ENCODE peak calls at places on chromosomes 11 and 22, in six cellular contexts. Y is H1, H is IMR-90, X is neuronal stem cell, I is H9, B is trophoblast cell. U is an unnamed sample.

GRCh38 chr11:73439002-73439843 is 63.0 kb downstream of the RELT start:
- DNase-seq in X (no peak), B (no peak), Y (no peak), H (peak), I (no peak), U (no peak)

GRCh38 chr11:77407613-77408012 is 66.3 kb downstream of the PAK1 start:
- DNase-seq in X (no peak), H (peak), I (no peak), B (no peak), Y (no peak), U (peak)

GRCh38 chr11:87926250-87926970 is 248.8 kb downstream of the RAB38 start:
- DNase-seq in B (no peak), I (peak), H (peak), X (no peak), Y (peak), U (peak)

GRCh38 chr11:3375552-3375951 is 3.4 kb downstream of the ZNF195 start:
- DNase-seq in Y (no peak), X (no peak), B (no peak), H (no peak), I (no peak), U (no peak)

GRCh38 chr11:58900479-58901420 is 38.5 kb upstream of the GLYATL1 start:
- DNase-seq in I (peak), H (peak), B (peak), Y (peak), X (peak), U (peak)

GRCh38 chr22:50626314-50626855 is 1.6 kb downstream of the ARSA start:
- DNase-seq in B (no peak), X (no peak), I (peak), H (no peak), Y (no peak), U (no peak)

GRCh38 chr11:119571311-119571710 is 148.3 kb upstream of the THY1 start:
- DNase-seq in B (no peak), H (no peak), Y (no peak), X (no peak), I (peak), U (peak)

GRCh38 chr11:20762112-20762511 is 92.7 kb downstream of the NELL1 start:
- DNase-seq in X (no peak), B (no peak), I (no peak), H (no peak), Y (no peak), U (no peak)

GRCh38 chr11:118996926-118997626 is 862 bp upstream of the CENATAC start:
- DNase-seq in I (peak), H (peak), B (no peak), Y (no peak), X (no peak), U (peak)

GRCh38 chr11:116278076-116278475 is 494.7 kb downstream of the BUD13 start:
- DNase-seq in I (no peak), H (no peak), B (no peak), X (no peak), Y (no peak), U (no peak)

GRCh38 chr11:13776134-13776815 is 107.8 kb downstream of the FAR1 start:
- DNase-seq in I (peak), Y (no peak), H (no peak), X (no peak), B (no peak), U (no peak)

GRCh38 chr11:123187670-123188507 is 7.2 kb downstream of the CLMP start:
- DNase-seq in H (peak), I (no peak), Y (no peak), X (no peak), B (no peak), U (peak)

GRCh38 chr11:128021304-128022006 is 565.9 kb downstream of the ETS1 start:
- DNase-seq in Y (peak), I (peak), H (no peak), X (peak), B (no peak), U (no peak)

GRCh38 chr22:42641801-42642413 is 1.5 kb upstream of the ATP5MGL start:
- DNase-seq in X (no peak), I (no peak), B (no peak), H (no peak), Y (no peak), U (peak)

GRCh38 chr11:128246364-128247234 is 340.8 kb downstream of the ETS1 start:
- DNase-seq in X (no peak), B (no peak), I (no peak), Y (no peak), H (peak), U (peak)

GRCh38 chr22:38700271-38700788 is 413 bp downstream of the JOSD1 start:
- DNase-seq in X (no peak), I (no peak), B (peak), Y (no peak), H (no peak), U (peak)

GRCh38 chr11:128890543-128891409 is at the start of gene KCNJ5:
- DNase-seq in H (no peak), X (no peak), Y (no peak), B (no peak), I (peak), U (peak)

GRCh38 chr11:61960532-61960931 is 6.9 kb downstream of the FTH1 start:
- DNase-seq in Y (no peak), B (no peak), I (no peak), X (no peak), H (no peak), U (no peak)

GRCh38 chr11:14584595-14584994 is 59.0 kb upstream of the PDE3B start:
- DNase-seq in Y (no peak), I (no peak), B (peak), X (no peak), H (no peak), U (no peak)

GRCh38 chr11:82683029-82683428 is 50.6 kb downstream of the FAM181B start:
- DNase-seq in B (no peak), X (no peak), H (no peak), Y (no peak), I (peak), U (no peak)

GRCh38 chr11:72080326-72081183 is at the start of the genes LRRC51 and NUMA1:
- DNase-seq in X (peak), Y (peak), B (peak), H (peak), I (peak), U (peak)

GRCh38 chr22:30902496-30903357 is 65.8 kb downstream of the MORC2 start:
- DNase-seq in I (no peak), H (no peak), X (no peak), Y (no peak), B (no peak), U (no peak)

GRCh38 chr22:30636226-30637077 is 871 bp downstream of the SLC35E4 start:
- DNase-seq in H (no peak), Y (no peak), B (no peak), I (peak), X (no peak), U (peak)

GRCh38 chr11:18798941-18799469 is 7.4 kb upstream of the PTPN5 start:
- DNase-seq in H (no peak), X (no peak), I (no peak), Y (no peak), B (no peak), U (no peak)

GRCh38 chr22:27541831-27542230 is 259.7 kb downstream of the MN1 start:
- DNase-seq in B (no peak), Y (no peak), H (no peak), X (no peak), I (no peak), U (no peak)

DNA sequence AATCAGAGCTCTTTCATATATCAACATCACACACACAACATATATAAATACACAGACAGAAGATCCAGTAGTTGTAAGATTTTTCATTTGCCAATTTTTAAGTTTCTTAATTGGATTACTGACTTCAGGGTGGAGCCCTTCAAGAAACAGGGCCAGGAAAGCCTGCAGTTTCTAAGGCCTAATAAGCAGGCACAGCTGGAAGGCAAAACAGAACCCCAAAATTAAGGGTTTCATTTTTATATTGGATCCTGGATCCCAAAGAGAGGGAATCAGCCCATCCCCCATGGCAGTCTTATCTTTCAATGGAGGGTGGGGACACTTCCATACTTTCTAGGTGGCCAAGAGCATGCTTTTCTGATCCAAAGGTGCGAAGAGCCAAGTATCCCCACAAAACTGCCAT is 4.7 kb upstream of the C1QTNF6 start:
- DNase-seq in Y (no peak), X (no peak), B (no peak), I (no peak), H (no peak), U (no peak)
- H3K27ac ChIP-seq in Y (no peak), X (no peak), B (peak), I (no peak), H (no peak), U (no peak)

GRCh38 chr22:47423266-47423665 is 660.8 kb downstream of the TBC1D22A start:
- DNase-seq in X (no peak), H (no peak), Y (no peak), I (no peak), B (no peak), U (no peak)
- H3K14ac ChIP-seq in X (no peak), H (no peak), Y (no peak), I (no peak), B (no peak), U (no peak)

GRCh38 chr11:134678152-134678551 is 266.1 kb upstream of the B3GAT1 start:
- DNase-seq in X (no peak), B (no peak), H (no peak), I (no peak), Y (no peak), U (no peak)

GRCh38 chr11:134677338-134677948 is 265.4 kb upstream of the B3GAT1 start:
- DNase-seq in X (no peak), I (no peak), Y (no peak), H (no peak), B (no peak), U (no peak)

GRCh38 chr11:134675983-134676382 is 263.9 kb upstream of the B3GAT1 start:
- DNase-seq in I (no peak), H (no peak), B (no peak), Y (no peak), X (no peak), U (no peak)

GRCh38 chr11:134676516-134677287 is 264.7 kb upstream of the B3GAT1 start:
- DNase-seq in I (no peak), H (no peak), X (no peak), B (no peak), Y (no peak), U (no peak)

DNA sequence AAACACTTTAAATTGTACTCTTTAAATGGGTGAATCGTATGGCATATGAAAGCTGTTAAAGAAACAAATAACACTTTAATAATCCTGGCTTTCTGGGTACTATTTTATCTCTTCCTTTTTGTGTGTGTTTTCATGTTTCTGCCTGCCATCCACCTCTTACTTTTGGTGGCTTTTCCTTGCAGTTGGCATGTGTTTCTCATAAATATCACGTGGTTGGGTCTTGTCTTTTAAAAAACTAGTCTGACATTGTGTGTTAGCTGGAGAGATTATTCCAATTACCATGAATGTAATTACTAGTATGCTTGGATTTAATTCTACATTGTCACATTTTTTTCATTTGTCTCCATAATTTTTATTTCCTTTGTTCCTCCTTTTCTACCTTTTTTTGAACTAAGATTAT is 262.9 kb upstream of the B3GAT1 start:
- DNase-seq in X (no peak), B (no peak), H (no peak), I (no peak), Y (no peak), U (no peak)
- H3K4ac ChIP-seq in X (no peak), B (no peak), H (no peak), I (no peak), Y (no peak), U (no peak)

DNA sequence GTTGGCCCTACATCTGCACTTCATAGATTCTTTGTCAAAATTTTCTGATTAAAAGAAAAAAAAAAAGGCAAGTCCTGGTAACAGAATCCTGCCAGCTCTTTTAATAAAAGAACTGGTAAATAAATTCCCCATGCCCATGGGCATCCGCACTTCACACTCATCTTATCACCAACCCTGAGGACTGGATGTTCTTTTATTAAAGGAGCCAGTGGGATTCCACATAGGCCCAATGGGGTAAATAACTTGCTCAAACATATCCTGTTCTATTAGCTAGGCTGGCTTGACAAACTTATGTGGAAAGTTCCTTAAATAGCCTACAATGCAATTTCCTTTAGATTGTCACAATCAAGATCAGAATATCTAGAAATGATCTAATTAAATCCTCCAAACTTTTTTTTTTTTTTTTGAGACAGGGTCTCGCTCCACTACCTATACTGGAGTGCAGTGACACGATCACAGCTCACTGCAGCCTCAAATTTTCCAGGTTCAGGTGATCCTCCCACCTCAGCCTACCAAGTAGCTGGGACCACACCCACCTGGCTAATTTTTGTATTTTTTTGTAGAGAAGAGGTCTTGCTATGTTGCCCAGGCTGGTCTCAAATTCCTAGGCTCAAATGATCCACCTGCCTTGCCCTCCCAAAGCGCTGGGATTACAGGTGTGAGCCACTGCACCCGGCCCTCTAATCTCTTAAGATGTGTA is 380.9 kb downstream of the LARGE1 start:
- DNase-seq in H (no peak), X (no peak), I (no peak), B (no peak), Y (no peak), U (no peak)
- H3K27ac ChIP-seq in H (no peak), X (no peak), I (no peak), B (no peak), Y (no peak), U (peak)

DNA sequence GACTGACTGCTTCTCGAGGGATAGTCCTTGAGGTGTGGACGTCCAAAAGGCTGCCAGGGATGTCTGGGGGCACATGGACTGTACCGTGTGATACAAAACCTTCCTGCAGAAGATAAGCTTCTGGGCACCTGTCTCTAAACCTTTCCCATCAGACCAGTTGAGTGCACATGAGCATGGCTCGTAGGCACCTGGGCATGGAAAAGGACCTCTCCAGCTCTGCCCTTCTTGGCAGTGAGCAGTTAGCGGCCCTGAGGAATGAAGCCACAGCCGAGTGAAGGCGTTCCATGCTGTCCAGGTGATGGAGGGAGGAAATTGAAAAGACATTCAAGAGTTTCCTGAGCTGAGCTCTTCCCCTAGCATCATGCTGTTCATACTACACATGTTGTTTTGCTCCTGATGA is 138.8 kb downstream of the KIRREL3 start:
- DNase-seq in H (no peak), X (no peak), I (no peak), B (no peak), Y (no peak), U (no peak)
- H3K14ac ChIP-seq in H (no peak), X (no peak), I (no peak), B (no peak), Y (no peak), U (no peak)

GRCh38 chr11:64777449-64778222 is 706 bp downstream of the SF1 start:
- DNase-seq in H (peak), B (peak), Y (no peak), X (peak), I (peak), U (peak)
- H3K4ac ChIP-seq in H (peak), B (peak), Y (no peak), X (no peak), I (no peak), U (peak)

GRCh38 chr11:75352417-75353206 is 1.2 kb upstream of the ARRB1 start:
- DNase-seq in Y (no peak), X (no peak), B (no peak), I (no peak), H (no peak), U (peak)

GRCh38 chr11:75349540-75350116 is 1.8 kb downstream of the ARRB1 start:
- DNase-seq in Y (no peak), I (peak), H (no peak), B (no peak), X (peak), U (peak)

GRCh38 chr11:75350122-75350742 is 1.2 kb downstream of the ARRB1 start:
- DNase-seq in Y (no peak), B (no peak), I (no peak), H (no peak), X (no peak), U (no peak)

GRCh38 chr11:75351541-75352416 is at the start of gene ARRB1:
- DNase-seq in I (peak), B (no peak), X (peak), H (no peak), Y (no peak), U (peak)

GRCh38 chr11:75350743-75351540 is 519 bp downstream of the ARRB1 start:
- DNase-seq in B (no peak), H (peak), I (peak), X (no peak), Y (no peak), U (peak)
- H3K27ac ChIP-seq in B (peak), H (peak), I (no peak), X (no peak), Y (no peak), U (no peak)

DNA sequence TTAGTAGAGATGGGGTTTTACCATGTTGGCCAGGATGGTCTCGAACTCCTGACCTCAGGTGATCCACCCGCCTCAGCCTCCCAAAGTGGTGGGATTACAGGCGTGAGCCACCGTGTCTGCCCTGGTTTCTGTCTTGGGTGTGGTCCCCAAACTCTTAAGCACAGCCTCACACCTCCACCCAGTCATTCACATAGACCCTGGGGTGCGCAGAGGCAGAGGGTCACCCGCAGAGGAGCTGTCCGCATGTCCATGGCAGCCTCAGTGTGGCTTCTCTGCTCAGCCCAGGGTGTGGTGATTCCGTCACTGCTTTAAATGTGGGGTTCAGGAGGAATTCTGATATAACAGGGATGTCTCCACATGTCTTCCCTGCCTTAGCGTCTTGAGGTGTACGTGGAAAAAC is 48.5 kb upstream of the PRODH start:
- DNase-seq in I (no peak), H (no peak), X (no peak), Y (no peak), B (no peak), U (no peak)
- H3K14ac ChIP-seq in I (no peak), H (no peak), X (no peak), Y (no peak), B (no peak), U (no peak)